ENCODE peak calls at places on chromosomes 2 and 18, in seven cellular contexts. One of them, this sample, is unnamed.

GRCh38 chr2:236636714-236637485 is 67.3 kb downstream of the ACKR3 start:
- DNase-seq in NCI-H345: no peak
- DNase-seq in fibroblast of lung: no peak
- DNase-seq in activated CD8-positive, alpha-beta memory T cell treated with anti-CD3 and anti-CD28 coated beads for 1 hour: no peak
- DNase-seq in activated CD8-positive, alpha-beta T cell treated with anti-CD3 and anti-CD28 coated beads for 36 hours: no peak
- DNase-seq in ACHN: no peak
- DNase-seq in A673: no peak
- DNase-seq in this sample: no peak

GRCh38 chr18:52326001-52326400 is 14.0 kb upstream of the DCC start:
- DNase-seq in NCI-H345: peak; percentile 11
- DNase-seq in activated CD8-positive, alpha-beta T cell treated with anti-CD3 and anti-CD28 coated beads for 36 hours: no peak
- DNase-seq in fibroblast of lung: peak; percentile 24
- DNase-seq in ACHN: no peak
- DNase-seq in A673: peak; percentile 49
- DNase-seq in activated CD8-positive, alpha-beta memory T cell treated with anti-CD3 and anti-CD28 coated beads for 1 hour: no peak
- DNase-seq in this sample: no peak

GRCh38 chr2:108268001-108268400 is 20.7 kb upstream of the SULT1C2 start:
- DNase-seq in activated CD8-positive, alpha-beta memory T cell treated with anti-CD3 and anti-CD28 coated beads for 1 hour: no peak
- DNase-seq in fibroblast of lung: peak; percentile 74
- DNase-seq in activated CD8-positive, alpha-beta T cell treated with anti-CD3 and anti-CD28 coated beads for 36 hours: no peak
- DNase-seq in A673: no peak
- DNase-seq in NCI-H345: no peak
- DNase-seq in ACHN: peak; percentile 28
- DNase-seq in this sample: no peak

GRCh38 chr2:119049968-119050657 is 108.1 kb downstream of the MARCO start:
- DNase-seq in NCI-H345: peak; percentile 35
- DNase-seq in fibroblast of lung: no peak
- DNase-seq in activated CD8-positive, alpha-beta T cell treated with anti-CD3 and anti-CD28 coated beads for 36 hours: peak; percentile 36
- DNase-seq in A673: peak; percentile 48
- DNase-seq in ACHN: peak; percentile 26
- DNase-seq in activated CD8-positive, alpha-beta memory T cell treated with anti-CD3 and anti-CD28 coated beads for 1 hour: no peak
- DNase-seq in this sample: no peak

GRCh38 chr2:170771049-170771937 is 1.1 kb downstream of the ERICH2 start:
- DNase-seq in activated CD8-positive, alpha-beta memory T cell treated with anti-CD3 and anti-CD28 coated beads for 1 hour: no peak
- DNase-seq in fibroblast of lung: peak; percentile 30
- DNase-seq in NCI-H345: peak; percentile 53
- DNase-seq in A673: peak; percentile 48
- DNase-seq in ACHN: peak; percentile 43
- DNase-seq in activated CD8-positive, alpha-beta T cell treated with anti-CD3 and anti-CD28 coated beads for 36 hours: peak; percentile 46
- DNase-seq in this sample: no peak

GRCh38 chr2:51290725-51291124 is 258.8 kb upstream of the NRXN1 start:
- DNase-seq in activated CD8-positive, alpha-beta T cell treated with anti-CD3 and anti-CD28 coated beads for 36 hours: no peak
- DNase-seq in NCI-H345: no peak
- DNase-seq in fibroblast of lung: peak; percentile 1
- DNase-seq in activated CD8-positive, alpha-beta memory T cell treated with anti-CD3 and anti-CD28 coated beads for 1 hour: no peak
- DNase-seq in A673: no peak
- DNase-seq in ACHN: no peak
- DNase-seq in this sample: no peak

GRCh38 chr18:79509536-79509930 is 113.8 kb downstream of the NFATC1 start:
- DNase-seq in activated CD8-positive, alpha-beta T cell treated with anti-CD3 and anti-CD28 coated beads for 36 hours: peak; percentile 0
- DNase-seq in A673: no peak
- DNase-seq in activated CD8-positive, alpha-beta memory T cell treated with anti-CD3 and anti-CD28 coated beads for 1 hour: no peak
- DNase-seq in fibroblast of lung: no peak
- DNase-seq in NCI-H345: no peak
- DNase-seq in ACHN: no peak
- DNase-seq in this sample: no peak

GRCh38 chr2:3154694-3155093 is 222.9 kb downstream of the EIPR1 start:
- DNase-seq in activated CD8-positive, alpha-beta memory T cell treated with anti-CD3 and anti-CD28 coated beads for 1 hour: no peak
- DNase-seq in fibroblast of lung: no peak
- DNase-seq in A673: no peak
- DNase-seq in ACHN: no peak
- DNase-seq in activated CD8-positive, alpha-beta T cell treated with anti-CD3 and anti-CD28 coated beads for 36 hours: no peak
- DNase-seq in NCI-H345: no peak
- DNase-seq in this sample: no peak

GRCh38 chr18:79681484-79682387 is 2.1 kb downstream of the CTDP1 start:
- DNase-seq in ACHN: no peak
- DNase-seq in fibroblast of lung: no peak
- DNase-seq in NCI-H345: no peak
- DNase-seq in A673: peak; percentile 55
- DNase-seq in activated CD8-positive, alpha-beta T cell treated with anti-CD3 and anti-CD28 coated beads for 36 hours: peak; percentile 76
- DNase-seq in activated CD8-positive, alpha-beta memory T cell treated with anti-CD3 and anti-CD28 coated beads for 1 hour: peak; percentile 36
- DNase-seq in this sample: no peak

GRCh38 chr18:47582055-47582454 is 330.6 kb upstream of the SKOR2 start:
- DNase-seq in activated CD8-positive, alpha-beta memory T cell treated with anti-CD3 and anti-CD28 coated beads for 1 hour: no peak
- DNase-seq in A673: no peak
- DNase-seq in ACHN: no peak
- DNase-seq in fibroblast of lung: no peak
- DNase-seq in activated CD8-positive, alpha-beta T cell treated with anti-CD3 and anti-CD28 coated beads for 36 hours: no peak
- DNase-seq in NCI-H345: no peak
- DNase-seq in this sample: no peak

GRCh38 chr2:215410932-215411285 is 25.0 kb downstream of the FN1 start:
- DNase-seq in activated CD8-positive, alpha-beta memory T cell treated with anti-CD3 and anti-CD28 coated beads for 1 hour: no peak
- DNase-seq in activated CD8-positive, alpha-beta T cell treated with anti-CD3 and anti-CD28 coated beads for 36 hours: no peak
- DNase-seq in NCI-H345: no peak
- DNase-seq in ACHN: peak; percentile 82
- DNase-seq in fibroblast of lung: peak; percentile 98
- DNase-seq in A673: peak; percentile 74
- DNase-seq in this sample: no peak

GRCh38 chr2:200042944-200043343 is 87.6 kb downstream of the MAIP1 start:
- DNase-seq in ACHN: no peak
- DNase-seq in fibroblast of lung: peak; percentile 84
- DNase-seq in activated CD8-positive, alpha-beta T cell treated with anti-CD3 and anti-CD28 coated beads for 36 hours: no peak
- DNase-seq in NCI-H345: no peak
- DNase-seq in A673: no peak
- DNase-seq in activated CD8-positive, alpha-beta memory T cell treated with anti-CD3 and anti-CD28 coated beads for 1 hour: no peak
- DNase-seq in this sample: no peak

GRCh38 chr2:113231064-113231463 is 47.7 kb downstream of the PAX8 start:
- DNase-seq in NCI-H345: no peak
- DNase-seq in fibroblast of lung: no peak
- DNase-seq in activated CD8-positive, alpha-beta T cell treated with anti-CD3 and anti-CD28 coated beads for 36 hours: no peak
- DNase-seq in ACHN: no peak
- DNase-seq in A673: no peak
- DNase-seq in activated CD8-positive, alpha-beta memory T cell treated with anti-CD3 and anti-CD28 coated beads for 1 hour: no peak
- DNase-seq in this sample: no peak

GRCh38 chr2:176461686-176462376 is 192.6 kb downstream of the MTX2 start:
- DNase-seq in ACHN: no peak
- DNase-seq in fibroblast of lung: no peak
- DNase-seq in NCI-H345: no peak
- DNase-seq in A673: peak; percentile 72
- DNase-seq in activated CD8-positive, alpha-beta memory T cell treated with anti-CD3 and anti-CD28 coated beads for 1 hour: no peak
- DNase-seq in activated CD8-positive, alpha-beta T cell treated with anti-CD3 and anti-CD28 coated beads for 36 hours: no peak
- DNase-seq in this sample: no peak

GRCh38 chr2:214575030-214575949 is 164.4 kb downstream of the VWC2L start:
- DNase-seq in activated CD8-positive, alpha-beta T cell treated with anti-CD3 and anti-CD28 coated beads for 36 hours: peak; percentile 16
- DNase-seq in ACHN: no peak
- DNase-seq in activated CD8-positive, alpha-beta memory T cell treated with anti-CD3 and anti-CD28 coated beads for 1 hour: no peak
- DNase-seq in NCI-H345: no peak
- DNase-seq in A673: peak; percentile 31
- DNase-seq in fibroblast of lung: no peak
- DNase-seq in this sample: no peak

GRCh38 chr2:129201636-129202035 is 777.8 kb upstream of the RAB6C start:
- DNase-seq in NCI-H345: no peak
- DNase-seq in activated CD8-positive, alpha-beta T cell treated with anti-CD3 and anti-CD28 coated beads for 36 hours: no peak
- DNase-seq in A673: peak; percentile 10
- DNase-seq in ACHN: no peak
- DNase-seq in activated CD8-positive, alpha-beta memory T cell treated with anti-CD3 and anti-CD28 coated beads for 1 hour: no peak
- DNase-seq in fibroblast of lung: no peak
- DNase-seq in this sample: no peak

GRCh38 chr2:99386011-99386410 is 48.8 kb downstream of the EIF5B start:
- DNase-seq in NCI-H345: no peak
- DNase-seq in activated CD8-positive, alpha-beta memory T cell treated with anti-CD3 and anti-CD28 coated beads for 1 hour: no peak
- DNase-seq in A673: no peak
- DNase-seq in activated CD8-positive, alpha-beta T cell treated with anti-CD3 and anti-CD28 coated beads for 36 hours: no peak
- DNase-seq in ACHN: no peak
- DNase-seq in fibroblast of lung: no peak
- DNase-seq in this sample: no peak

GRCh38 chr2:233437439-233437955 is 83.2 kb downstream of the DGKD start:
- DNase-seq in NCI-H345: no peak
- DNase-seq in ACHN: no peak
- DNase-seq in activated CD8-positive, alpha-beta T cell treated with anti-CD3 and anti-CD28 coated beads for 36 hours: no peak
- DNase-seq in A673: no peak
- DNase-seq in activated CD8-positive, alpha-beta memory T cell treated with anti-CD3 and anti-CD28 coated beads for 1 hour: no peak
- DNase-seq in fibroblast of lung: no peak
- DNase-seq in this sample: no peak

GRCh38 chr2:239721531-239721930 is 303.6 kb downstream of the NDUFA10 start:
- DNase-seq in activated CD8-positive, alpha-beta T cell treated with anti-CD3 and anti-CD28 coated beads for 36 hours: no peak
- DNase-seq in ACHN: no peak
- DNase-seq in activated CD8-positive, alpha-beta memory T cell treated with anti-CD3 and anti-CD28 coated beads for 1 hour: no peak
- DNase-seq in A673: no peak
- DNase-seq in fibroblast of lung: no peak
- DNase-seq in NCI-H345: no peak
- DNase-seq in this sample: peak; percentile 22

GRCh38 chr2:51698005-51698404 is 666.1 kb upstream of the NRXN1 start:
- DNase-seq in activated CD8-positive, alpha-beta memory T cell treated with anti-CD3 and anti-CD28 coated beads for 1 hour: no peak
- DNase-seq in A673: no peak
- DNase-seq in activated CD8-positive, alpha-beta T cell treated with anti-CD3 and anti-CD28 coated beads for 36 hours: no peak
- DNase-seq in NCI-H345: no peak
- DNase-seq in fibroblast of lung: no peak
- DNase-seq in ACHN: no peak
- DNase-seq in this sample: no peak

GRCh38 chr2:159960413-159960812 is 102.0 kb downstream of the PLA2R1 start:
- DNase-seq in fibroblast of lung: peak; percentile 67
- DNase-seq in activated CD8-positive, alpha-beta T cell treated with anti-CD3 and anti-CD28 coated beads for 36 hours: peak; percentile 2
- DNase-seq in ACHN: peak; percentile 55
- DNase-seq in A673: peak; percentile 49
- DNase-seq in NCI-H345: peak; percentile 9
- DNase-seq in activated CD8-positive, alpha-beta memory T cell treated with anti-CD3 and anti-CD28 coated beads for 1 hour: no peak
- DNase-seq in this sample: no peak

GRCh38 chr2:217215877-217216276 is 356.0 kb upstream of the TNP1 start:
- DNase-seq in ACHN: no peak
- DNase-seq in A673: no peak
- DNase-seq in NCI-H345: no peak
- DNase-seq in activated CD8-positive, alpha-beta T cell treated with anti-CD3 and anti-CD28 coated beads for 36 hours: no peak
- DNase-seq in fibroblast of lung: no peak
- DNase-seq in activated CD8-positive, alpha-beta memory T cell treated with anti-CD3 and anti-CD28 coated beads for 1 hour: no peak
- DNase-seq in this sample: no peak

GRCh38 chr2:20049631-20050030 is 1.8 kb downstream of the LAPTM4A start:
- DNase-seq in ACHN: peak; percentile 25
- DNase-seq in activated CD8-positive, alpha-beta T cell treated with anti-CD3 and anti-CD28 coated beads for 36 hours: no peak
- DNase-seq in fibroblast of lung: peak; percentile 36
- DNase-seq in activated CD8-positive, alpha-beta memory T cell treated with anti-CD3 and anti-CD28 coated beads for 1 hour: no peak
- DNase-seq in A673: peak; percentile 53
- DNase-seq in NCI-H345: no peak
- DNase-seq in this sample: no peak

GRCh38 chr2:215136669-215137328 is 1.6 kb downstream of the ABCA12 start:
- DNase-seq in NCI-H345: no peak
- DNase-seq in A673: peak; percentile 18
- DNase-seq in activated CD8-positive, alpha-beta memory T cell treated with anti-CD3 and anti-CD28 coated beads for 1 hour: no peak
- DNase-seq in activated CD8-positive, alpha-beta T cell treated with anti-CD3 and anti-CD28 coated beads for 36 hours: peak; percentile 33
- DNase-seq in fibroblast of lung: peak; percentile 15
- DNase-seq in ACHN: peak; percentile 11
- DNase-seq in this sample: no peak

GRCh38 chr2:59732861-59733603 is 820.4 kb downstream of the BCL11A start:
- DNase-seq in activated CD8-positive, alpha-beta T cell treated with anti-CD3 and anti-CD28 coated beads for 36 hours: no peak
- DNase-seq in NCI-H345: no peak
- DNase-seq in A673: no peak
- DNase-seq in fibroblast of lung: no peak
- DNase-seq in activated CD8-positive, alpha-beta memory T cell treated with anti-CD3 and anti-CD28 coated beads for 1 hour: no peak
- DNase-seq in ACHN: no peak
- DNase-seq in this sample: no peak

GRCh38 chr18:36294031-36294430 is 3.5 kb upstream of the FHOD3 start:
- DNase-seq in NCI-H345: no peak
- DNase-seq in ACHN: no peak
- DNase-seq in A673: no peak
- DNase-seq in activated CD8-positive, alpha-beta T cell treated with anti-CD3 and anti-CD28 coated beads for 36 hours: no peak
- DNase-seq in activated CD8-positive, alpha-beta memory T cell treated with anti-CD3 and anti-CD28 coated beads for 1 hour: no peak
- DNase-seq in fibroblast of lung: no peak
- DNase-seq in this sample: no peak

GRCh38 chr2:33377048-33377447 is 99.4 kb upstream of the RASGRP3 start:
- DNase-seq in activated CD8-positive, alpha-beta T cell treated with anti-CD3 and anti-CD28 coated beads for 36 hours: no peak
- DNase-seq in A673: no peak
- DNase-seq in fibroblast of lung: no peak
- DNase-seq in activated CD8-positive, alpha-beta memory T cell treated with anti-CD3 and anti-CD28 coated beads for 1 hour: no peak
- DNase-seq in NCI-H345: no peak
- DNase-seq in ACHN: no peak
- DNase-seq in this sample: peak; percentile 75

GRCh38 chr2:241726459-241726858 is 8.0 kb upstream of the D2HGDH start:
- DNase-seq in activated CD8-positive, alpha-beta T cell treated with anti-CD3 and anti-CD28 coated beads for 36 hours: no peak
- DNase-seq in NCI-H345: no peak
- DNase-seq in activated CD8-positive, alpha-beta memory T cell treated with anti-CD3 and anti-CD28 coated beads for 1 hour: no peak
- DNase-seq in fibroblast of lung: no peak
- DNase-seq in A673: no peak
- DNase-seq in ACHN: no peak
- DNase-seq in this sample: no peak

GRCh38 chr18:6605115-6605869 is 124.2 kb upstream of the ARHGAP28 start:
- DNase-seq in NCI-H345: peak; percentile 10
- DNase-seq in A673: no peak
- DNase-seq in fibroblast of lung: peak; percentile 76
- DNase-seq in ACHN: no peak
- DNase-seq in activated CD8-positive, alpha-beta memory T cell treated with anti-CD3 and anti-CD28 coated beads for 1 hour: no peak
- DNase-seq in activated CD8-positive, alpha-beta T cell treated with anti-CD3 and anti-CD28 coated beads for 36 hours: no peak
- DNase-seq in this sample: no peak

GRCh38 chr2:240913810-240914644 is 7.9 kb downstream of the CROCC2 start:
- DNase-seq in activated CD8-positive, alpha-beta T cell treated with anti-CD3 and anti-CD28 coated beads for 36 hours: peak; percentile 74
- DNase-seq in activated CD8-positive, alpha-beta memory T cell treated with anti-CD3 and anti-CD28 coated beads for 1 hour: peak; percentile 59
- DNase-seq in A673: peak; percentile 79
- DNase-seq in ACHN: peak; percentile 55
- DNase-seq in NCI-H345: peak; percentile 60
- DNase-seq in fibroblast of lung: peak; percentile 86
- DNase-seq in this sample: peak; percentile 16

GRCh38 chr2:216029416-216030129 is 16.2 kb upstream of the MREG start:
- DNase-seq in fibroblast of lung: no peak
- DNase-seq in activated CD8-positive, alpha-beta T cell treated with anti-CD3 and anti-CD28 coated beads for 36 hours: peak; percentile 45
- DNase-seq in ACHN: no peak
- DNase-seq in A673: no peak
- DNase-seq in activated CD8-positive, alpha-beta memory T cell treated with anti-CD3 and anti-CD28 coated beads for 1 hour: no peak
- DNase-seq in NCI-H345: no peak
- DNase-seq in this sample: no peak

This sample was measured in ascending aorta.